ENCODE peak calls at places on chromosomes 16 and 17, in eight cellular contexts. S is GDM1; L is activated T-cell treated with anti-CD3 and anti-CD28 coated beads for 24 hours; V is Panc1; W is fibroblast of the conjunctiva; K is esophagus muscularis mucosa; E is brain pericyte; Y is stimulated activated effector memory CD8-positive, alpha-beta T cell treated with anti-CD3 and anti-CD28 coated beads, Interleukin-12 subunit alpha, Interleukin-12 subunit beta, amount 100 ng/mL, for 72 hours. X is an unnamed sample.

GRCh38 chr17:50210249-50211225 is 9.1 kb upstream of the COL1A1 start:
- DNase-seq in W (peak; percentile 88), E (peak; percentile 87), K (no peak), L (no peak), Y (no peak), V (no peak), S (no peak), X (no peak)

GRCh38 chr17:3032258-3033247 is 30.9 kb downstream of the OR1D5 start:
- DNase-seq in V (no peak), K (no peak), L (no peak), Y (no peak), E (no peak), S (no peak), W (no peak), X (no peak)

GRCh38 chr16:83574388-83574787 is 233.4 kb upstream of the HSBP1 start:
- DNase-seq in Y (no peak), W (no peak), V (no peak), L (no peak), E (no peak), S (no peak), K (no peak), X (no peak)

GRCh38 chr16:46885960-46886763 is 2.0 kb downstream of the GPT2 start:
- DNase-seq in V (no peak), Y (no peak), L (no peak), S (no peak), E (no peak), K (no peak), W (peak; percentile 14), X (no peak)

GRCh38 chr17:4626734-4627256 is 14.7 kb downstream of the ALOX15 start:
- DNase-seq in V (no peak), K (no peak), L (no peak), W (no peak), Y (no peak), E (no peak), S (no peak), X (no peak)

GRCh38 chr16:57938936-57939871 is 31.7 kb downstream of the CNGB1 start:
- DNase-seq in L (no peak), K (no peak), E (no peak), V (no peak), S (no peak), Y (no peak), W (peak; percentile 53), X (no peak)

GRCh38 chr16:50509521-50510341 is 38.5 kb upstream of the NKD1 start:
- DNase-seq in Y (peak; percentile 75), K (peak; percentile 86), S (no peak), W (no peak), V (peak; percentile 22), E (no peak), L (peak; percentile 13), X (no peak)

GRCh38 chr17:7932483-7932891 is 481 bp downstream of the CNTROB start:
- DNase-seq in S (no peak), Y (peak; percentile 62), L (no peak), K (no peak), W (no peak), E (no peak), V (no peak), X (no peak)

GRCh38 chr17:81379523-81379942 is 15.7 kb upstream of the BAHCC1 start:
- DNase-seq in E (no peak), L (no peak), S (no peak), V (no peak), Y (no peak), K (no peak), W (no peak), X (no peak)

GRCh38 chr17:71208111-71208704 is 912.6 kb upstream of the SOX9 start:
- DNase-seq in K (no peak), V (no peak), L (no peak), W (peak; percentile 2), Y (no peak), S (no peak), E (no peak), X (no peak)

GRCh38 chr16:79677799-79678525 is 77.4 kb upstream of the MAF start:
- DNase-seq in L (no peak), V (no peak), Y (no peak), E (no peak), S (no peak), W (no peak), K (no peak), X (no peak)

X was measured in NCI-H460.